ENCODE peak calls at places on chromosomes 6 and 20, in four cellular contexts. C, I, X and U are unnamed samples.

GRCh38 chr6:41519748-41520699 is 26.2 kb upstream of the FOXP4 start:
- DNase-seq in I (no peak), X (no peak), C (no peak), U (no peak)

GRCh38 chr20:24027229-24027628 is 38.6 kb upstream of the GGTLC1 start:
- DNase-seq in X (peak; percentile 77), C (no peak), I (no peak), U (no peak)

GRCh38 chr6:124487778-124488431 is 474.3 kb upstream of the RNF217 start:
- DNase-seq in I (no peak), X (peak; percentile 18), C (no peak), U (no peak)

GRCh38 chr6:165181951-165182414 is 127.4 kb downstream of the C6orf118 start:
- DNase-seq in C (peak; percentile 63), X (peak; percentile 78), I (no peak), U (no peak)

GRCh38 chr6:90222724-90223198 is 73.9 kb downstream of the BACH2 start:
- DNase-seq in X (no peak), I (no peak), C (no peak), U (no peak)

GRCh38 chr6:106750146-106750900 is 120.9 kb downstream of the QRSL1 start:
- DNase-seq in I (no peak), C (no peak), X (no peak), U (no peak)

GRCh38 chr20:37702643-37703337 is 9.0 kb downstream of the CTNNBL1 start:
- DNase-seq in C (no peak), X (no peak), I (no peak), U (no peak)

GRCh38 chr6:21592953-21593352 is 598 bp upstream of the SOX4 start:
- DNase-seq in X (no peak), I (no peak), C (no peak), U (no peak)

GRCh38 chr6:2951723-2952122 is 19.6 kb downstream of the SERPINB6 start:
- DNase-seq in C (no peak), X (no peak), I (no peak), U (no peak)

GRCh38 chr20:2006452-2007381 is 12.9 kb upstream of the PDYN start:
- DNase-seq in X (peak; percentile 54), I (peak; percentile 26), C (peak; percentile 39), U (no peak)

GRCh38 chr6:169252805-169253189 is 849 bp downstream of the THBS2 start:
- DNase-seq in X (peak; percentile 49), I (no peak), C (no peak), U (no peak)

GRCh38 chr20:1856419-1856818 is 38.8 kb upstream of the SIRPA start:
- DNase-seq in I (no peak), X (no peak), C (peak; percentile 65), U (no peak)

GRCh38 chr20:21520702-21521595 is 7.1 kb upstream of the NKX2-2 start:
- DNase-seq in I (no peak), C (no peak), X (no peak), U (no peak)

GRCh38 chr6:93420163-93420806 is 926 bp upstream of the EPHA7 start:
- DNase-seq in I (no peak), X (no peak), C (no peak), U (no peak)

GRCh38 chr20:20761302-20761701 is 48.9 kb upstream of the RALGAPA2 start:
- DNase-seq in X (no peak), C (no peak), I (no peak), U (no peak)

GRCh38 chr6:114989279-114989964 is 646.6 kb upstream of the HS3ST5 start:
- DNase-seq in X (no peak), C (no peak), I (peak; percentile 25), U (no peak)

GRCh38 chr6:132937466-132937906 is 123.1 kb downstream of the RPS12 start:
- DNase-seq in I (no peak), X (peak; percentile 45), C (no peak), U (peak; percentile 62)

GRCh38 chr6:98583506-98583905 is 250.9 kb upstream of the POU3F2 start:
- DNase-seq in C (no peak), I (no peak), X (no peak), U (no peak)